ENCODE peak calls at places on chromosomes 11 and 22, in ten cellular contexts. One of them, this sample, is unnamed.
A peak's percentile ranks its signal among the peaks of the same experiment; 100 is the strongest.

GRCh38 chr22:39678862-39679490 is 108.4 kb downstream of the CACNA1I start:
- DNase-seq in NCI-H1694: no peak
- DNase-seq in hepatocyte: no peak
- DNase-seq in MCF 10A: no peak
- DNase-seq in SHP77: no peak
- DNase-seq in sciatic nerve: no peak
- DNase-seq in globus pallidus: no peak
- DNase-seq in LHCN-M2: no peak
- DNase-seq in fibroblast of pulmonary artery: no peak
- DNase-seq in upper lobe of right lung: no peak
- DNase-seq in this sample: no peak

GRCh38 chr11:117205211-117205818 is 6.1 kb downstream of the TAGLN start:
- DNase-seq in sciatic nerve: no peak
- DNase-seq in LHCN-M2: no peak
- DNase-seq in MCF 10A: no peak
- DNase-seq in hepatocyte: no peak
- DNase-seq in upper lobe of right lung: no peak
- DNase-seq in globus pallidus: no peak
- DNase-seq in fibroblast of pulmonary artery: no peak
- DNase-seq in NCI-H1694: no peak
- DNase-seq in SHP77: no peak
- DNase-seq in this sample: no peak

GRCh38 chr11:35139883-35140282 is 912 bp downstream of the CD44 start:
- DNase-seq in sciatic nerve: no peak
- DNase-seq in LHCN-M2: peak; percentile 91
- DNase-seq in globus pallidus: no peak
- DNase-seq in hepatocyte: no peak
- DNase-seq in SHP77: no peak
- DNase-seq in upper lobe of right lung: no peak
- DNase-seq in NCI-H1694: no peak
- DNase-seq in MCF 10A: peak; percentile 48
- DNase-seq in fibroblast of pulmonary artery: no peak
- DNase-seq in this sample: no peak

GRCh38 chr22:26139320-26139719 is 29.9 kb upstream of the SEZ6L start:
- DNase-seq in MCF 10A: no peak
- DNase-seq in globus pallidus: peak; percentile 43
- DNase-seq in sciatic nerve: no peak
- DNase-seq in SHP77: no peak
- DNase-seq in upper lobe of right lung: no peak
- DNase-seq in hepatocyte: no peak
- DNase-seq in fibroblast of pulmonary artery: no peak
- DNase-seq in NCI-H1694: peak; percentile 43
- DNase-seq in LHCN-M2: peak; percentile 4
- DNase-seq in this sample: no peak

GRCh38 chr22:41929158-41929896 is 2.7 kb upstream of the TNFRSF13C start:
- DNase-seq in sciatic nerve: no peak
- DNase-seq in LHCN-M2: no peak
- DNase-seq in MCF 10A: no peak
- DNase-seq in upper lobe of right lung: no peak
- DNase-seq in NCI-H1694: peak; percentile 14
- DNase-seq in fibroblast of pulmonary artery: no peak
- DNase-seq in SHP77: peak; percentile 75
- DNase-seq in hepatocyte: no peak
- DNase-seq in globus pallidus: no peak
- DNase-seq in this sample: no peak

GRCh38 chr11:113577356-113578163 is 102.4 kb upstream of the DRD2 start:
- DNase-seq in MCF 10A: peak; percentile 24
- DNase-seq in globus pallidus: no peak
- DNase-seq in sciatic nerve: no peak
- DNase-seq in fibroblast of pulmonary artery: no peak
- DNase-seq in SHP77: no peak
- DNase-seq in hepatocyte: no peak
- DNase-seq in NCI-H1694: no peak
- DNase-seq in upper lobe of right lung: no peak
- DNase-seq in LHCN-M2: no peak
- DNase-seq in this sample: no peak

GRCh38 chr11:121652982-121653381 is 200.2 kb upstream of the SORL1-AS1 start:
- DNase-seq in globus pallidus: no peak
- DNase-seq in MCF 10A: peak; percentile 16
- DNase-seq in hepatocyte: peak; percentile 46
- DNase-seq in sciatic nerve: no peak
- DNase-seq in LHCN-M2: peak; percentile 35
- DNase-seq in NCI-H1694: no peak
- DNase-seq in fibroblast of pulmonary artery: peak; percentile 39
- DNase-seq in SHP77: no peak
- DNase-seq in upper lobe of right lung: no peak
- DNase-seq in this sample: no peak

GRCh38 chr11:61041755-61042518 is 60.4 kb upstream of the CD5 start:
- DNase-seq in LHCN-M2: peak; percentile 1
- DNase-seq in NCI-H1694: peak; percentile 50
- DNase-seq in hepatocyte: peak; percentile 69
- DNase-seq in sciatic nerve: no peak
- DNase-seq in SHP77: peak; percentile 92
- DNase-seq in globus pallidus: no peak
- DNase-seq in fibroblast of pulmonary artery: peak; percentile 32
- DNase-seq in MCF 10A: peak; percentile 4
- DNase-seq in upper lobe of right lung: no peak
- DNase-seq in this sample: no peak

GRCh38 chr11:39745401-39745800 is 1714.1 kb downstream of the LRRC4C start:
- DNase-seq in upper lobe of right lung: no peak
- DNase-seq in SHP77: no peak
- DNase-seq in MCF 10A: no peak
- DNase-seq in sciatic nerve: no peak
- DNase-seq in fibroblast of pulmonary artery: no peak
- DNase-seq in globus pallidus: no peak
- DNase-seq in LHCN-M2: no peak
- DNase-seq in hepatocyte: peak; percentile 60
- DNase-seq in NCI-H1694: no peak
- DNase-seq in this sample: no peak

GRCh38 chr22:31295831-31296230 is 3.5 kb upstream of the PIK3IP1 start:
- DNase-seq in LHCN-M2: peak; percentile 19
- DNase-seq in sciatic nerve: no peak
- DNase-seq in hepatocyte: no peak
- DNase-seq in MCF 10A: no peak
- DNase-seq in upper lobe of right lung: no peak
- DNase-seq in fibroblast of pulmonary artery: peak; percentile 49
- DNase-seq in NCI-H1694: no peak
- DNase-seq in SHP77: no peak
- DNase-seq in globus pallidus: no peak
- DNase-seq in this sample: no peak

GRCh38 chr11:61293869-61294716 is 1.0 kb downstream of the VWCE start:
- DNase-seq in MCF 10A: no peak
- DNase-seq in SHP77: no peak
- DNase-seq in upper lobe of right lung: peak; percentile 70
- DNase-seq in hepatocyte: peak; percentile 80
- DNase-seq in sciatic nerve: peak; percentile 75
- DNase-seq in globus pallidus: no peak
- DNase-seq in LHCN-M2: peak; percentile 60
- DNase-seq in NCI-H1694: peak; percentile 17
- DNase-seq in fibroblast of pulmonary artery: peak; percentile 66
- DNase-seq in this sample: peak; percentile 85

GRCh38 chr11:123478352-123478986 is 48.4 kb downstream of the GRAMD1B start:
- DNase-seq in upper lobe of right lung: no peak
- DNase-seq in fibroblast of pulmonary artery: peak; percentile 91
- DNase-seq in NCI-H1694: peak; percentile 21
- DNase-seq in globus pallidus: peak; percentile 72
- DNase-seq in MCF 10A: peak; percentile 71
- DNase-seq in sciatic nerve: no peak
- DNase-seq in hepatocyte: peak; percentile 82
- DNase-seq in SHP77: peak; percentile 69
- DNase-seq in LHCN-M2: peak; percentile 78
- DNase-seq in this sample: peak; percentile 68

GRCh38 chr11:70420008-70420464 is 21.7 kb downstream of the CTTN start:
- DNase-seq in sciatic nerve: no peak
- DNase-seq in upper lobe of right lung: no peak
- DNase-seq in fibroblast of pulmonary artery: peak; percentile 97
- DNase-seq in globus pallidus: no peak
- DNase-seq in LHCN-M2: no peak
- DNase-seq in hepatocyte: no peak
- DNase-seq in NCI-H1694: no peak
- DNase-seq in SHP77: no peak
- DNase-seq in MCF 10A: no peak
- DNase-seq in this sample: no peak

GRCh38 chr22:24370426-24370825 is 57.0 kb upstream of the ADORA2A start:
- DNase-seq in fibroblast of pulmonary artery: peak; percentile 55
- DNase-seq in hepatocyte: no peak
- DNase-seq in sciatic nerve: no peak
- DNase-seq in LHCN-M2: no peak
- DNase-seq in SHP77: no peak
- DNase-seq in globus pallidus: no peak
- DNase-seq in upper lobe of right lung: no peak
- DNase-seq in NCI-H1694: no peak
- DNase-seq in MCF 10A: no peak
- DNase-seq in this sample: no peak

GRCh38 chr11:128174465-128175101 is 412.8 kb downstream of the ETS1 start:
- DNase-seq in NCI-H1694: peak; percentile 1
- DNase-seq in hepatocyte: no peak
- DNase-seq in sciatic nerve: no peak
- DNase-seq in SHP77: no peak
- DNase-seq in fibroblast of pulmonary artery: peak; percentile 74
- DNase-seq in LHCN-M2: peak; percentile 75
- DNase-seq in upper lobe of right lung: no peak
- DNase-seq in globus pallidus: no peak
- DNase-seq in MCF 10A: no peak
- DNase-seq in this sample: no peak

GRCh38 chr22:44816141-44816540 is 63.8 kb downstream of the ARHGAP8 start:
- DNase-seq in sciatic nerve: no peak
- DNase-seq in fibroblast of pulmonary artery: no peak
- DNase-seq in MCF 10A: no peak
- DNase-seq in upper lobe of right lung: no peak
- DNase-seq in hepatocyte: no peak
- DNase-seq in LHCN-M2: no peak
- DNase-seq in SHP77: no peak
- DNase-seq in NCI-H1694: no peak
- DNase-seq in globus pallidus: no peak
- DNase-seq in this sample: peak; percentile 64

GRCh38 chr11:34620820-34621792 is at the start of gene EHF:
- DNase-seq in SHP77: no peak
- DNase-seq in hepatocyte: peak; percentile 32
- DNase-seq in upper lobe of right lung: no peak
- DNase-seq in sciatic nerve: no peak
- DNase-seq in MCF 10A: no peak
- DNase-seq in NCI-H1694: no peak
- DNase-seq in globus pallidus: no peak
- DNase-seq in fibroblast of pulmonary artery: no peak
- DNase-seq in LHCN-M2: no peak
- DNase-seq in this sample: no peak

GRCh38 chr11:1226226-1226961 is 3.5 kb downstream of the MUC5B start:
- DNase-seq in upper lobe of right lung: peak; percentile 64
- DNase-seq in fibroblast of pulmonary artery: no peak
- DNase-seq in SHP77: no peak
- DNase-seq in sciatic nerve: peak; percentile 58
- DNase-seq in LHCN-M2: no peak
- DNase-seq in NCI-H1694: no peak
- DNase-seq in MCF 10A: no peak
- DNase-seq in globus pallidus: no peak
- DNase-seq in hepatocyte: no peak
- DNase-seq in this sample: peak; percentile 64

GRCh38 chr11:66543263-66544107 is 2.4 kb downstream of the ZDHHC24 start:
- DNase-seq in hepatocyte: peak; percentile 70
- DNase-seq in fibroblast of pulmonary artery: peak; percentile 61
- DNase-seq in upper lobe of right lung: no peak
- DNase-seq in sciatic nerve: peak; percentile 73
- DNase-seq in LHCN-M2: no peak
- DNase-seq in SHP77: no peak
- DNase-seq in MCF 10A: no peak
- DNase-seq in NCI-H1694: no peak
- DNase-seq in globus pallidus: no peak
- DNase-seq in this sample: no peak

GRCh38 chr11:110991621-110992355 is 253.7 kb upstream of the POU2AF2 start:
- DNase-seq in hepatocyte: no peak
- DNase-seq in sciatic nerve: peak; percentile 58
- DNase-seq in NCI-H1694: no peak
- DNase-seq in LHCN-M2: peak; percentile 15
- DNase-seq in upper lobe of right lung: no peak
- DNase-seq in MCF 10A: peak; percentile 6
- DNase-seq in fibroblast of pulmonary artery: peak; percentile 42
- DNase-seq in SHP77: no peak
- DNase-seq in globus pallidus: peak; percentile 55
- DNase-seq in this sample: peak; percentile 75

GRCh38 chr11:70788247-70789022 is 390.1 kb downstream of the CTTN start:
- DNase-seq in LHCN-M2: peak; percentile 88
- DNase-seq in globus pallidus: no peak
- DNase-seq in hepatocyte: no peak
- DNase-seq in MCF 10A: peak; percentile 66
- DNase-seq in sciatic nerve: no peak
- DNase-seq in SHP77: no peak
- DNase-seq in upper lobe of right lung: peak; percentile 32
- DNase-seq in NCI-H1694: no peak
- DNase-seq in fibroblast of pulmonary artery: peak; percentile 75
- DNase-seq in this sample: no peak

This sample was measured in sigmoid colon.